ENCODE peak calls at places on chromosome 18, in seven cellular contexts. Y is endodermal cell; W is left ventricle myocardium inferior; D is CD8-positive, alpha-beta T cell; T is cardiac muscle cell; P is GM23248; B is CD8-positive, alpha-beta memory T cell. A is an unnamed sample.

GRCh38 chr18:65359479-65359878 is 391.3 kb upstream of the CDH7 start:
- DNase-seq in Y (no peak), B (no peak), P (no peak), W (no peak), D (no peak), T (peak; percentile 60), A (no peak)

GRCh38 chr18:29096380-29096779 is 919.5 kb upstream of the CDH2 start:
- DNase-seq in W (no peak), Y (no peak), P (no peak), T (no peak), B (no peak), D (no peak), A (no peak)

GRCh38 chr18:25042641-25043051 is 309.3 kb downstream of the ZNF521 start:
- DNase-seq in D (no peak), W (no peak), B (no peak), P (no peak), T (peak; percentile 15), Y (no peak), A (peak; percentile 95)

GRCh38 chr18:37481491-37481890 is 84.1 kb downstream of the CELF4 start:
- DNase-seq in Y (no peak), P (no peak), B (no peak), W (no peak), D (no peak), T (no peak), A (no peak)

GRCh38 chr18:45621068-45621511 is 5.8 kb downstream of the SLC14A2 start:
- DNase-seq in T (peak; percentile 65), P (peak; percentile 68), B (peak; percentile 22), D (no peak), Y (peak; percentile 80), W (no peak), A (peak; percentile 58)

GRCh38 chr18:2325308-2325849 is 245.9 kb downstream of the METTL4 start:
- DNase-seq in D (no peak), P (no peak), Y (no peak), B (no peak), T (peak; percentile 14), W (no peak), A (no peak)

GRCh38 chr18:58937204-58937603 is 72.5 kb downstream of the ZNF532 start:
- DNase-seq in T (no peak), W (no peak), D (no peak), Y (no peak), B (no peak), P (peak; percentile 66), A (no peak)

GRCh38 chr18:36187138-36187825 is at the start of gene MOCOS:
- DNase-seq in W (peak; percentile 82), Y (peak; percentile 94), D (no peak), B (peak; percentile 24), P (peak; percentile 87), T (peak; percentile 81), A (peak; percentile 91)

GRCh38 chr18:13913205-13913604 is 2.1 kb downstream of the MC2R start:
- DNase-seq in Y (no peak), W (no peak), P (no peak), B (no peak), T (no peak), D (no peak), A (no peak)

GRCh38 chr18:59736061-59736460 is 38.8 kb upstream of the CCBE1 start:
- DNase-seq in T (no peak), D (no peak), P (no peak), Y (no peak), W (no peak), B (no peak), A (no peak)

GRCh38 chr18:57698571-57699276 is 77.1 kb upstream of the NARS1 start:
- DNase-seq in D (no peak), Y (no peak), B (no peak), T (peak; percentile 51), W (no peak), P (peak; percentile 83), A (no peak)

GRCh38 chr18:8460748-8461147 is 148.5 kb upstream of the RAB12 start:
- DNase-seq in D (no peak), T (no peak), B (no peak), W (no peak), P (no peak), Y (no peak), A (no peak)
- H3K4me3 ChIP-seq in D (no peak overlapping the region), T (no peak overlapping the region), B (no peak overlapping the region), W (no peak overlapping the region), P (no peak overlapping the region), Y (no peak overlapping the region), A (no peak overlapping the region)

GRCh38 chr18:76874643-76875389 is 52.5 kb downstream of the ZNF236 start:
- DNase-seq in W (no peak), D (no peak), T (no peak), P (no peak), B (no peak), Y (peak; percentile 81), A (no peak)

GRCh38 chr18:76878426-76878825 is 56.1 kb downstream of the ZNF236 start:
- DNase-seq in Y (no peak), T (no peak), B (no peak), W (no peak), P (no peak), D (no peak), A (no peak)

GRCh38 chr18:76875390-76876330 is 53.3 kb downstream of the ZNF236 start:
- DNase-seq in P (peak; percentile 44), Y (peak; percentile 87), B (peak; percentile 17), D (no peak), W (no peak), T (peak; percentile 71), A (peak; percentile 57)

GRCh38 chr18:76873311-76873710 is 51.0 kb downstream of the ZNF236 start:
- DNase-seq in Y (no peak), D (no peak), W (no peak), B (no peak), P (no peak), T (no peak), A (no peak)

GRCh38 chr18:76873713-76874112 is 51.4 kb downstream of the ZNF236 start:
- DNase-seq in P (no peak), W (no peak), D (no peak), Y (no peak), T (no peak), B (no peak), A (no peak)
- H3K27ac ChIP-seq in P (no peak overlapping the region), W (no peak overlapping the region), D (no peak overlapping the region), Y (no peak overlapping the region), T (no peak overlapping the region), B (no peak overlapping the region), A (no peak overlapping the region)

GRCh38 chr18:80104364-80104779 is 4.7 kb upstream of the ADNP2 start:
- DNase-seq in B (no peak), T (no peak), Y (peak; percentile 79), P (no peak), W (no peak), D (no peak), A (no peak)
- H3K4me3 ChIP-seq in B (no peak overlapping the region), T (no peak overlapping the region), Y (no peak overlapping the region), P (no peak overlapping the region), W (no peak overlapping the region), D (no peak overlapping the region), A (no peak overlapping the region)

DNA sequence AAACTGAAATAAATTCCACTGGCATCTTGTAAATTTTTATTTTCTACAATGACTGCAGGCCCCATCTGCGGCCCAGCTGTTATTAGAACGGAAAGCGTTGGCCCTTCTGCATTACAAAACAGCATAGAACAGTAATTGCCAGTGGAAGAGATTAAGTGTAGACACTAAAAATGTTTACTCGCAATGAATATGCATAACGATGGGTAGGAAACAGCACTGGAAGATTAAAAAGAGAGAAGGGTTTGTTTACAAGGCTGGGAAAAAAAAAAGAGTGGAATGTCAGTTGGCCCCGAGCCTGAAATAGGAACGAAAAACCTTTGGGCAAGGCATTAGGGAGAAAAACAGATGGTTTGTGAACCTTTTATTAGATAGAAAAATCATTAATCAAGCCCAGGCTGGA is 275.9 kb upstream of the TCF4 start:
- DNase-seq in W (peak; percentile 25), Y (no peak), D (no peak), T (no peak), B (no peak), P (peak; percentile 48), A (no peak)
- H3K27ac ChIP-seq in W (peak overlapping the region; percentile 74), Y (no peak overlapping the region), D (no peak overlapping the region), T (no peak overlapping the region), B (no peak overlapping the region), P (no peak overlapping the region), A (no peak overlapping the region)

DNA sequence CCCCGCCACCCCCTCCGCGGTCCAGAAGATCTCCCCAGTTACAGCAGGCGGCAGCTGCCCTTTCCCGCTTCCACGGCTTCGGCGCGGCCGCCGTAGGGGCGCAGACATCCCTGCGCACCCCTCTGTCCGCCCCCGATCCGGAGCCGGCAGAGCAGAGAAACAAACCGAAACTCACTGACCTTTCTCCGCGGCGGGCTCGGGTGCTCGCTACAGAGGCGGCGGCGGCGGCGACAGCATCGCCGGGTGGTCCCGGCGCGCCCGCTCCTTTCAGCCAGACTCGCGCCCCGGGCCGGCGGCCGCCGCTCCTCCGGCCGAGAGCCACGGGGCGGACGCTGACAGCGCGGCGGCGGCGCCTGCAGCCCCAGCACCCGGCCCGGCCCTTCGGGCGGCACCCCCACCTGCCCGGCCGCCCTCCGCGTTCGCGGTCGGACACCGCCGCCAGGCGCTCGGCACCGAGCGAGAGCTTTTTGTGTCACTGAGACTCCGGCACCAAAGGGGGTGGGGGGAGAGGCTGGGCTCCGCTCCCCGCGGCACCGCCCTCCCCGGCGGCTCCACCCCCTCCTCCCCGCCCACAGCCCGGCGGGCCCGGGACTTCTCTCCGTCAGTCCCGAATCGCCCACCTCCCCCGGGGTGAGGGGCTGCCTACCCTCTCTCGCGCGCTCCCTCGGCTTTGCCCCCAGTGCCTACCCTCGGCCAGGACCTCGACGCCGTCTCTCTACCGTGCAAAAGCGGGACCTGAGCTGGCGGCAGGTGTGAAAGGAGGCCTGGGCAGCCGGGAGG is 1.4 kb upstream of the RNF152 start:
- DNase-seq in B (peak; percentile 48), P (peak; percentile 83), T (peak; percentile 88), Y (peak; percentile 93), D (peak; percentile 35), W (peak; percentile 81), A (peak; percentile 88)
- H3K4me3 ChIP-seq in B (peak overlapping the region; percentile 43), P (peak overlapping the region; percentile 96), T (peak overlapping the region; percentile 98), Y (peak overlapping the region; percentile 91), D (peak overlapping the region; percentile 74), W (peak overlapping the region; percentile 88), A (peak overlapping the region; percentile 75)

GRCh38 chr18:49580279-49580678 is 18.4 kb downstream of the LIPG start:
- DNase-seq in D (no peak), T (no peak), Y (peak; percentile 10), B (no peak), W (no peak), P (no peak), A (no peak)

GRCh38 chr18:49585781-49586663 is 24.2 kb downstream of the LIPG start:
- DNase-seq in D (no peak), T (no peak), W (no peak), B (no peak), P (no peak), Y (peak; percentile 85), A (no peak)

GRCh38 chr18:49582579-49582978 is 20.7 kb downstream of the LIPG start:
- DNase-seq in Y (no peak), T (no peak), B (no peak), W (no peak), D (no peak), P (peak; percentile 57), A (no peak)

GRCh38 chr18:49584431-49584830 is 22.6 kb downstream of the LIPG start:
- DNase-seq in W (no peak), Y (no peak), P (peak; percentile 69), T (no peak), B (no peak), D (no peak), A (no peak)

GRCh38 chr18:49581369-49581768 is 19.5 kb downstream of the LIPG start:
- DNase-seq in W (no peak), T (no peak), P (no peak), D (no peak), B (no peak), Y (no peak), A (no peak)
- H3K27ac ChIP-seq in W (no peak overlapping the region), T (no peak overlapping the region), P (no peak overlapping the region), D (no peak overlapping the region), B (no peak overlapping the region), Y (no peak overlapping the region), A (no peak overlapping the region)

A was measured in small intestine.